ENCODE peak calls at places on chromosomes 6 and 20, in eight cellular contexts. J is AG10803, N is heart right ventricle, T is breast epithelium, Z is cardiac fibroblast, M is adrenal gland, O is B cell, F is endothelial cell of umbilical vein. R is an unnamed sample.

GRCh38 chr6:166757226-166758135 is 130.4 kb upstream of the RPS6KA2 start:
- DNase-seq in J (peak), Z (peak), M (no peak), F (no peak), O (no peak), N (no peak), T (no peak), R (peak)

GRCh38 chr6:130629640-130630039 is 197.6 kb upstream of the SMLR1 start:
- DNase-seq in T (no peak), O (no peak), N (no peak), F (no peak), Z (no peak), M (no peak), J (no peak), R (no peak)

GRCh38 chr20:15875446-15875845 is 697.8 kb downstream of the KIF16B start:
- DNase-seq in J (no peak), N (no peak), F (no peak), O (peak), T (no peak), M (no peak), Z (no peak), R (no peak)

GRCh38 chr6:142474446-142475289 is 172.9 kb downstream of the ADGRG6 start:
- DNase-seq in F (peak), O (peak), M (peak), N (no peak), T (no peak), Z (peak), J (peak), R (peak)

GRCh38 chr6:154397491-154398195 is 41.0 kb upstream of the IPCEF1 start:
- DNase-seq in F (no peak), Z (no peak), N (no peak), M (no peak), T (no peak), O (no peak), J (no peak), R (no peak)

GRCh38 chr20:45890077-45890996 is 671 bp downstream of the NEURL2 start:
- DNase-seq in O (peak), N (peak), J (peak), T (peak), M (peak), F (peak), Z (peak), R (peak)

GRCh38 chr6:46421939-46422338 is 69.3 kb downstream of the RCAN2 start:
- DNase-seq in F (no peak), J (no peak), N (no peak), T (no peak), M (no peak), O (no peak), Z (no peak), R (no peak)

GRCh38 chr6:55980627-55981211 is 105.3 kb upstream of the BMP5 start:
- DNase-seq in Z (peak), F (peak), J (peak), T (no peak), M (peak), O (peak), N (peak), R (peak)

GRCh38 chr20:59938221-59938620 is 1.9 kb downstream of the PPP1R3D start:
- DNase-seq in Z (peak), M (no peak), T (no peak), F (no peak), N (peak), J (peak), O (no peak), R (peak)

GRCh38 chr6:156102129-156102528 is 646.5 kb upstream of the NOX3 start:
- DNase-seq in J (no peak), Z (no peak), T (no peak), M (no peak), O (no peak), N (no peak), F (peak), R (no peak)
- TF ChIP-seq CTCF in J (no peak), Z (no peak), T (no peak), M (no peak), O (no peak), N (no peak), F (no peak), R (peak)

GRCh38 chr6:51466427-51466826 is 621.0 kb downstream of the PKHD1 start:
- DNase-seq in Z (no peak), F (no peak), O (no peak), N (no peak), J (no peak), T (no peak), M (no peak), R (no peak)
- TF ChIP-seq CTCF in Z (no peak), F (no peak), O (no peak), N (no peak), J (no peak), T (no peak), M (no peak), R (no peak)

DNA sequence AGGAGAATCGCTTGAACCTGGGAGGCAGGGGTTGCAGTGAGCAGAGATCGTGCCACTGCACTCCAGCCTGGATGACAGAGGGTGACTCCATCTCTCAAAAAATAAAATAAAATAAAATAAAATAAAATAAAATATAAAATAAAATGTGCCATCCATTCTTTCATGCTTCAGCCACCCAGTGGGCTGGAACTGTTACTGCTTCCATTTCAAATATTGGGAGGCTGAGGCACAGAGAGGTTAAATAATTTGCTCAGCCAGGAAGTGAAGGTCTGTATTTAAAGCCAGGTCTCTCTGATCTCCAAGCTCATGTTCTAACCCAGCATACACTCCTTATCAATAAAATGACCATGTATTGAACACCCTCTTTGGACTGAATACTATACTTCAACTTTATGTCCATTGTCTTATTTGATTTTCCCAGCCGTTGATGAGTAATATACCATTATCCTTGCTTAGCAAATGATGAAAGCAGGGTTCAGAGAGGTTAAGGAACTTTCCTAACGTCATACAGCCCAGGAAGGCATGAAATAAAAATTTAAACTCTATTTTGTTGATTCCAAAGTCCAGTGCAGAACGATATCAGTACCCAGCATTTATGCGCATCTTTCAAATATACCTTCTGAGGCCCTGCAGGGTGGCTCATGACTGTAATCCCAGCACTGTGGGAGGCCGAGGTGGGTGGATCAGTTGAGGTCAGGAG is 25.8 kb upstream of the SLC9A8 start:
- DNase-seq in J (no peak), O (no peak), F (peak), T (no peak), M (no peak), Z (peak), N (no peak), R (peak)
- TF ChIP-seq CTCF in J (peak), O (peak), F (no peak), T (no peak), M (peak), Z (peak), N (peak), R (peak)

DNA sequence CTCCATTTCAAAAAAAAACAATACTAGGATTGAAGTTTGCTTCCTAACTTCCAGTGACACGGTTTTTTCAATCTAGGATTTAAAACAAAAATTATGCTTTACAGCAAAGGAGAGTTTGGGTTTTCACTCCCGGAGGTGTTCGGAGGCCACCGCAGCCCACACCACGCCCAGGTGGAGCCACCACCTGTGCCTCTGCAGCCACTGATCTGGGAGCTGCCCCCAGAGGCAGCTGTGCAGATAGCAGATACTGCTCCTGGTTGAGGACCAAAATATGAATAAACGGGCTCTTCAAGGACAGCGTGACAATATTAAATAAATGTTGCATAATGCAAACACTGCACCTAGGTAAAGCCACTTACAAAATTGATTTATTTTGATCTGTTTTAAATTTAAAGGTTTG is 30.2 kb downstream of the DLL1 start:
- DNase-seq in N (no peak), M (no peak), J (no peak), O (no peak), Z (no peak), T (no peak), F (no peak), R (no peak)
- TF ChIP-seq CTCF in N (no peak), M (no peak), J (no peak), O (no peak), Z (no peak), T (no peak), F (no peak), R (peak)

GRCh38 chr6:11912420-11912819 is 99.7 kb upstream of the HIVEP1 start:
- DNase-seq in F (no peak), T (no peak), J (no peak), M (no peak), N (no peak), O (no peak), Z (no peak), R (no peak)
- TF ChIP-seq CTCF in F (no peak), T (no peak), J (no peak), M (no peak), N (no peak), O (no peak), Z (peak), R (no peak)

DNA sequence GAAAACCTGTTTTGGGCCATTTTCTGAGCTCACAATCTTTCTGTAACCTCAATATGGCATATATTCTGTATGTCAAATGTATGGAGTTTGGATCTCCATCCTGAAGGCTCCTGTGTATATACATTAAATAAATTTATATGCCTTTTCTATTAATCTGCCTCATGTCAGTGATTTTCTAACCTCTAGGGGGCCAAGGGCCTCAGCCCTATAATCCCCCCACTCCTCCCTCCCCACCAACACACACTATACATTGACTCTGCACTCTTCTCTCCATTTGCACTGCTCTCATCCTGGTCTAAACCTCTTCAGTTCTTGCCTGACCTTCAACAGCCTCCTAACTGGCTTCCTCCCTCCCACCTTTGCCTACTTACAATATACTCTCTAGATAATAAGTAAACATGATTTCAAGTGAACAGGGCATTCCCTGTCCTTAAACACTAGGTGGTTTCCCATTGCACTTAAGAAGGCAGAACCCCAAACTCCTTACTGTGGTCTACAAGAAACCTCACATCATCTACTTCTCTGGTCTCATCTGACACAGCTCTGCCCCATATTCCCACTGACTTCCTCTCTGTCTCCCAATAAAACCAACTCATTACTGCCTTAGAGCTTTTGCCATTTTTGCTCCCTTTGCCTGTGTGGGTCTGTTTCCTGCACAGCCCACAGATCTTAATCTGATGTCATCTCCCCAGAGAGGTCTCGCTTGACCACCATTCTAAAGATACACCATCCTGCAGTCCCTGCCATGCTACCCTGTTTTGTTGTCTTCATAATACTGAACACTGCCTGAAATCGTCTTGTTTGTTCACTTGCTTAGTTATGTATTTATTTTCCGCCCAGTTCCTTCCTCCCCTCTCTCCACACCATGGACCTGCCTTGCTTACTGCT is 213.7 kb downstream of the SYNE1 start:
- DNase-seq in M (no peak), O (no peak), N (no peak), J (no peak), T (no peak), F (no peak), Z (no peak), R (no peak)
- TF ChIP-seq CTCF in M (no peak), O (no peak), N (no peak), J (no peak), T (no peak), F (no peak), Z (no peak), R (no peak)

GRCh38 chr6:89792881-89793280 is 26.7 kb downstream of the MDN1 start:
- DNase-seq in J (peak), F (peak), T (no peak), O (peak), N (no peak), Z (peak), M (no peak), R (peak)
- TF ChIP-seq CTCF in J (peak), F (peak), T (no peak), O (peak), N (peak), Z (peak), M (no peak), R (peak)

GRCh38 chr6:135506270-135506997 is 8.9 kb upstream of the AHI1 start:
- DNase-seq in T (no peak), N (no peak), O (peak), M (no peak), Z (peak), F (peak), J (peak), R (peak)
- TF ChIP-seq CTCF in T (peak), N (peak), O (peak), M (peak), Z (peak), F (peak), J (peak), R (peak)

GRCh38 chr6:113522376-113522775 is 334.8 kb upstream of the MARCKS start:
- DNase-seq in Z (no peak), N (no peak), J (peak), M (no peak), T (no peak), F (no peak), O (no peak), R (no peak)
- TF ChIP-seq CTCF in Z (no peak), N (no peak), J (no peak), M (no peak), T (no peak), F (no peak), O (no peak), R (no peak)